ENCODE peak calls at places on chromosomes 4 and X, in six cellular contexts. R is cardiac muscle cell; I is CD8-positive, alpha-beta T cell; C is RWPE1; S is psoas muscle; Y is upper lobe of right lung. N is an unnamed sample.

GRCh38 chrX:10137516-10137915 is 19.3 kb upstream of the CLCN4 start:
- DNase-seq in R (no peak), I (no peak), Y (no peak), C (no peak), S (no peak), N (no peak)

GRCh38 chr4:159366966-159367365 is 264.1 kb downstream of the RAPGEF2 start:
- DNase-seq in R (no peak), S (no peak), I (no peak), Y (no peak), C (peak), N (no peak)

GRCh38 chrX:13843150-13843721 is 26.3 kb upstream of the GPM6B start:
- DNase-seq in I (no peak), R (no peak), C (no peak), S (no peak), Y (no peak), N (no peak)

GRCh38 chrX:17024896-17025295 is 78.4 kb downstream of the REPS2 start:
- DNase-seq in R (peak), C (no peak), Y (no peak), I (no peak), S (no peak), N (no peak)

GRCh38 chr4:159141193-159141592 is 38.3 kb downstream of the RAPGEF2 start:
- DNase-seq in I (no peak), R (no peak), C (no peak), S (no peak), Y (no peak), N (no peak)

GRCh38 chr4:16641971-16642370 is 256.5 kb downstream of the LDB2 start:
- DNase-seq in C (no peak), S (no peak), Y (no peak), R (peak), I (no peak), N (no peak)

GRCh38 chrX:40772290-40772689 is 36.9 kb upstream of the MED14 start:
- DNase-seq in C (peak), Y (no peak), S (no peak), R (no peak), I (no peak), N (no peak)

GRCh38 chrX:87517571-87518141 is at the start of gene KLHL4:
- DNase-seq in S (no peak), C (peak), Y (no peak), I (peak), R (peak), N (no peak)

GRCh38 chrX:12567857-12568256 is 223.4 kb upstream of the PRPS2 start:
- DNase-seq in C (no peak), Y (no peak), S (no peak), R (peak), I (no peak), N (no peak)

GRCh38 chr4:56468097-56468422 is 643 bp downstream of the SRP72 start:
- DNase-seq in C (peak), R (peak), Y (no peak), S (no peak), I (peak), N (no peak)

GRCh38 chr4:141652161-141652778 is 15.9 kb downstream of the IL15 start:
- DNase-seq in Y (no peak), C (no peak), S (no peak), R (peak), I (no peak), N (no peak)

DNA sequence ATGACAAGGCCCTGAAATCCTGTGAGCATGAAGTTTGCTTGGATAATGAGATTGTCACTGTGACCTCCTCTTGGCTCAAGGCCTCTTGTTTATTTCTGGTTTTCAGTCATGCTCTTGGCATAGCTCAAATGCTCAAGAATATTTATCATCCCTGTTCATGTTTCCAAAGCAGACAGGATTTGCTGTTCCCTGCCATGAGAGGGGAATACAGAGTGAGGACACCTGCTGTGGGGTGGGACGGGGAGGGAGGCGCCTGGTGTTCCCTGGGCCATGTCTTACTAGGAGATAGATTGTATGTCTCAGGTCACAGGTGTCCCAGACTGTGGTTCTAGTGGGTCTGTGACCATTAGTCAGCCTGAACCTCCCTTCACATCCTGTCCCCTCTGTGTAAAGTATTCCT is 34.9 kb upstream of the SH3RF1 start:
- DNase-seq in C (no peak), S (peak), Y (no peak), I (no peak), R (no peak), N (no peak)
- H3K27ac ChIP-seq in C (no peak), S (peak), Y (no peak), I (no peak), R (no peak), N (no peak)

DNA sequence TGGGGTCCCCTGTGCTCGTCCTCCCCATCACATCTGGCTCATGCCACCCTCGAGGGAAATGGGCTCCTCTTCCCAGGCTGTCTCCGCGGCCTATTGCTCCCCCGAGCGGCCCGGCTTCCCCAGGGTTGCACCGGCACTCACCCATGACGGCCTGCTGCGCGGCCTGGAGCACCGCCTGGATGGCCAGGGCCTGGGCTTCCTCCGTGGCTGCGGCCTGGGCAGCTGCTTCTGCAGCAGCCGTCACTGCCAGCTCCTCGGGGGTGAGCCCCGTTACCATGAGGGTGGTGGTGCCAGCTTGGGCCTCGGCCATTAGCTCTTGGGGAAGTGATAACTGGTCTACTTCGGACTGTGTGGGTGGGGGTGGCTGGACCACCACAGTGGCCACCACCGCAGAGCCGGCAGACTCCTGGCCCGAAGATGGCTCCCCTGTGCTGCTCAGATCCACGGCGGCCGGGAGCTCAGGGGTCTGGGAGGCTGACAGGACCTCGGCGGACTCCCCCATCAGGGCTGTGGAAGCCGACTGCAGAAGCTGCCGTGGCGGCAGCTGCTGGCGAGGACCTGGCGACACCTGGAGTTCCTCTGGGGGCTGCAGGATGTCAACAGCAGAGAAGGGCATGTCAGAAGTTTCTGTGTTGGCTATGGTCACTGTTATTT is 8.1 kb upstream of the RENBP start:
- DNase-seq in Y (no peak), I (no peak), S (no peak), C (no peak), R (no peak), N (no peak)
- H3K27ac ChIP-seq in Y (no peak), I (no peak), S (peak), C (peak), R (peak), N (no peak)

GRCh38 chr4:138053601-138054322 is 188.4 kb downstream of the SLC7A11 start:
- DNase-seq in I (no peak), Y (no peak), R (peak), S (no peak), C (peak), N (no peak)
- H3K27ac ChIP-seq in I (no peak), Y (no peak), R (no peak), S (no peak), C (peak), N (no peak)

GRCh38 chr4:76341063-76341462 is 34.5 kb downstream of the STBD1 start:
- DNase-seq in S (no peak), C (peak), Y (no peak), I (no peak), R (peak), N (no peak)
- H3K27ac ChIP-seq in S (peak), C (no peak), Y (no peak), I (no peak), R (no peak), N (no peak)

DNA sequence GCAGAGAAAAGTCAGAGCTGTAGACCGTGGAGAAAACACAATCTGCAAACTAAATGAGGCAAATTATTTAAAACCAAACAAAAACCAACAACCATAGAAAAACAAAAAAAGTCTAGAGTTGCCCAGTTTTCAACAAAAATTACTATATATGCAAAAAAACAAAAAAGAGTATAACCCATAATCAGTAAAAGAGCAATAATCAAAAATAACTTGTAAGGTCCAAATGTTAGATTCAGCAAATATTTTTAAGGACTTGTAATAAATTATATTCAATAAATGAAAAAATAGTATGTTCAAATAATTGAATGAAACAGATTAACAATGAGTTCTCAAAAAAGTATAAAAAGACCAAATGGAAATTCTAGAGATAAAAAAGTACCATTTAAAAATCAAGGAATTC is 130.5 kb downstream of the LRBA start:
- DNase-seq in C (no peak), S (no peak), Y (no peak), I (no peak), R (no peak), N (no peak)
- H3K27ac ChIP-seq in C (no peak), S (no peak), Y (no peak), I (no peak), R (no peak), N (no peak)

GRCh38 chr4:173252024-173252935 is 81.9 kb downstream of the HMGB2 start:
- DNase-seq in R (peak), C (peak), Y (no peak), I (no peak), S (peak), N (peak)
- H3K27ac ChIP-seq in R (no peak), C (peak), Y (no peak), I (no peak), S (peak), N (no peak)